ENCODE peak calls at places on chromosomes 12 and 14, in four cellular contexts. V is HepG2, E is A549, B is tibial nerve. Q is an unnamed sample.

GRCh38 chr12:113136128-113136989 is 798 bp upstream of the RASAL1 start:
- DNase-seq in E (no peak), V (no peak), B (no peak), Q (no peak)

GRCh38 chr14:53539489-53540126 is 386.5 kb upstream of the DDHD1 start:
- DNase-seq in E (peak; percentile 53), B (peak; percentile 59), V (peak; percentile 73), Q (peak; percentile 83)

GRCh38 chr14:45181329-45181728 is 45.6 kb downstream of the FANCM start:
- DNase-seq in V (no peak), B (no peak), E (no peak), Q (peak; percentile 6)

GRCh38 chr14:88929656-88930436 is 105.4 kb downstream of the TTC8 start:
- DNase-seq in B (no peak), V (peak; percentile 3), E (no peak), Q (no peak)

GRCh38 chr12:6507102-6507998 is 13.4 kb downstream of the NCAPD2 start:
- DNase-seq in B (no peak), E (no peak), V (no peak), Q (peak; percentile 42)

GRCh38 chr12:57619434-57620244 is 8.4 kb downstream of the ARHGEF25 start:
- DNase-seq in E (no peak), V (no peak), B (no peak), Q (no peak)

GRCh38 chr12:96487214-96487613 is 2.2 kb upstream of the CFAP54 start:
- DNase-seq in B (no peak), V (no peak), E (peak; percentile 55), Q (peak; percentile 88)

GRCh38 chr12:52182898-52183543 is 8.8 kb downstream of the KRT80 start:
- DNase-seq in B (no peak), V (no peak), E (no peak), Q (peak; percentile 59)

GRCh38 chr14:104268725-104269436 is 130.5 kb downstream of the KIF26A start:
- DNase-seq in E (no peak), V (no peak), B (no peak), Q (no peak)

GRCh38 chr14:56339855-56340701 is 221.9 kb downstream of the PELI2 start:
- DNase-seq in V (peak; percentile 41), B (peak; percentile 77), E (peak; percentile 60), Q (peak; percentile 98)

GRCh38 chr12:47825239-47825639 is 5.5 kb upstream of the HDAC7 start:
- DNase-seq in V (no peak), E (peak; percentile 21), B (no peak), Q (no peak)

GRCh38 chr14:22200977-22201605 is 387.9 kb downstream of the DAD1 start:
- DNase-seq in V (peak; percentile 71), B (no peak), E (peak; percentile 16), Q (peak; percentile 82)

GRCh38 chr12:18907793-18908580 is 170.1 kb downstream of the CAPZA3 start:
- DNase-seq in E (no peak), V (no peak), B (no peak), Q (no peak)

GRCh38 chr14:101880016-101880297 is 84.4 kb upstream of the DYNC1H1 start:
- DNase-seq in V (no peak), B (no peak), E (no peak), Q (no peak)

GRCh38 chr12:130428116-130428515 is 90.4 kb downstream of the PIWIL1 start:
- DNase-seq in V (no peak), B (no peak), E (no peak), Q (no peak)

GRCh38 chr12:31310488-31310887 is 15.5 kb downstream of the SINHCAF start:
- DNase-seq in E (no peak), B (no peak), V (no peak), Q (no peak)

GRCh38 chr12:53219956-53220856 is 11.8 kb downstream of the RARG start:
- DNase-seq in E (peak; percentile 79), V (peak; percentile 38), B (peak; percentile 42), Q (peak; percentile 78)

GRCh38 chr14:58628381-58628780 is 9.4 kb upstream of the DACT1 start:
- DNase-seq in V (no peak), E (no peak), B (no peak), Q (peak; percentile 29)

GRCh38 chr12:20807192-20808080 is 3.1 kb upstream of the SLCO1B3 start:
- DNase-seq in E (no peak), B (no peak), V (no peak), Q (no peak)

GRCh38 chr12:21771311-21771710 is 3.2 kb downstream of the KCNJ8 start:
- DNase-seq in B (no peak), E (no peak), V (no peak), Q (peak; percentile 74)

GRCh38 chr14:94056579-94057308 is 24.3 kb downstream of the DDX24 start:
- DNase-seq in V (no peak), B (no peak), E (no peak), Q (no peak)

GRCh38 chr12:21940972-21941521 is at the start of gene ABCC9:
- DNase-seq in B (peak; percentile 17), E (no peak), V (no peak), Q (peak; percentile 33)

GRCh38 chr14:77037886-77038511 is 9.5 kb upstream of the IRF2BPL start:
- DNase-seq in V (no peak), B (no peak), E (no peak), Q (no peak)

GRCh38 chr12:76922821-76923315 is 44.0 kb upstream of the CSRP2 start:
- DNase-seq in B (no peak), E (no peak), V (no peak), Q (peak; percentile 47)

GRCh38 chr14:79415726-79416125 is 795.6 kb downstream of the DIO2 start:
- DNase-seq in E (no peak), V (no peak), B (no peak), Q (peak; percentile 65)

GRCh38 chr14:99133563-99134332 is 138.2 kb downstream of the BCL11B start:
- DNase-seq in V (no peak), E (no peak), B (no peak), Q (no peak)

GRCh38 chr14:66638688-66639087 is 130.7 kb downstream of the GPHN start:
- DNase-seq in V (no peak), B (no peak), E (no peak), Q (peak; percentile 50)

GRCh38 chr14:50320279-50320678 is 8.2 kb downstream of the DMAC2L start:
- DNase-seq in B (no peak), V (no peak), E (no peak), Q (peak; percentile 82)

DNA sequence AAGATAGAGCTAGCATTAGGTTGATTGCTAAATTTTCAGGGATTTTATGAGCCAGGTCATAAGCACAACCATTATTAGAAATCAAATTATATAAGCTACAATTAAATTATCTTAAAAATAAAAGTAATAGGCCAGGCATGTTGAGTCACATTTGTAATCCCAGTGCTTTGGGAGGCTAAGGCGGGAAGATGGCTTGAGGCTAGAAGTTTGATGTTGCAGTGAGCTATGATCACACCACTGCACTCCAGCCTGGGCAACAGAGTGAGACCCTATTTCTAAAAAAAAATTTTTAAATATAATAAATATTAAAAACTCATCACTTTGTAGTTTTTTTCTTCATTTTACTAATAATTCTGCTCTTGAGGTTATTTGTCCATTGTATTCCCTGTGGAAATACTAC is 1.9 kb upstream of the LIMA1 start:
- DNase-seq in E (no peak), V (no peak), B (no peak), Q (no peak)
- TF ChIP-seq POLR2A in E (no peak), V (no peak), B (no peak), Q (no peak)

DNA sequence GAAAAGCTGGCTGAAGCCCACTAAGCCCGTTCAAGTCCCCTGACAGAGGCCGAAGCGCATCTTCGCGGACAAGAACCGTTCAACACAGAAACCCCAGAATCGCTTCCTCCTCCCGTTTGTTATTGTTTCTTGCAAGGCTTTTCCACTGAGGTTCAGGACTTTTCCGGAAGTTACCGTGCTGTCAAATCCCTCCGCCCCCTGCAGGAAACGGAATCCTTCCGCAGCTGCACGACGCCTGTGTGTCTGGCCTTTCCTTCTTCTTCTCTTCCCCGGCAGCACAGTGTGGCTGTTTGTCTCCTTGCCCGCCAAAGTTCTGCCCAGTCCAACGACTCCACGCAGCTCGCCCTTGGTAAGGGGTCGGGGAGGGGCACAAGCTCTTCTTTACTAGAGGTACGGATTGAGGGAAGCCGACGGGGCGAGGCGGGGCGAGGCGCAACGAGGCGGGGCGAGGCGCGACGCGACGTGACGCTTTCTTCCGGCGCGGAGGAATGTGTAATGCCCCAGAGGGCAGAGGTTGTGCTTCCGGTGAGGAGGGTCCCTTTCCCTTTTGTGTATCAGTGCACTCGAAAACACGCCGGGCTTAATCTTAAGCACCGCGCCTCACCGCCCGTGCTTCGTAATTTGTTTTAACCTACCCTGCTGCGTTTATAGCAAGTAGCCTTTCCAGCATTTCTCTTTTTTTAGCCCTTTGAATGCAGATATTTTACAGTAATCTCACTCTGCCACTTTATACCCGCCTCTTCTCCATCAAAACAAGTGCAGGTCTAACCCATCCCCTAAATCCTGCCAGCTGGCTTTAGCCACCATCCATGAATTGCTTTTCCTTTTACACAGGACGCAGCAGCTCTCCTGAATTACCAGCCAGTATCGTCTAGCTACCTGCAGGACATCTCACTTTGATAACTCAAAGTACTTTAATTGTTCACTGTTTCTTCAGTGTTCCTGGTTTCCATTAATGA is at the start of gene KDM5A:
- DNase-seq in E (peak; percentile 92), B (peak; percentile 63), V (peak; percentile 86), Q (peak; percentile 94)
- TF ChIP-seq POLR2A in E (peak; percentile 52), B (no peak), V (peak; percentile 76), Q (peak; percentile 88)

DNA sequence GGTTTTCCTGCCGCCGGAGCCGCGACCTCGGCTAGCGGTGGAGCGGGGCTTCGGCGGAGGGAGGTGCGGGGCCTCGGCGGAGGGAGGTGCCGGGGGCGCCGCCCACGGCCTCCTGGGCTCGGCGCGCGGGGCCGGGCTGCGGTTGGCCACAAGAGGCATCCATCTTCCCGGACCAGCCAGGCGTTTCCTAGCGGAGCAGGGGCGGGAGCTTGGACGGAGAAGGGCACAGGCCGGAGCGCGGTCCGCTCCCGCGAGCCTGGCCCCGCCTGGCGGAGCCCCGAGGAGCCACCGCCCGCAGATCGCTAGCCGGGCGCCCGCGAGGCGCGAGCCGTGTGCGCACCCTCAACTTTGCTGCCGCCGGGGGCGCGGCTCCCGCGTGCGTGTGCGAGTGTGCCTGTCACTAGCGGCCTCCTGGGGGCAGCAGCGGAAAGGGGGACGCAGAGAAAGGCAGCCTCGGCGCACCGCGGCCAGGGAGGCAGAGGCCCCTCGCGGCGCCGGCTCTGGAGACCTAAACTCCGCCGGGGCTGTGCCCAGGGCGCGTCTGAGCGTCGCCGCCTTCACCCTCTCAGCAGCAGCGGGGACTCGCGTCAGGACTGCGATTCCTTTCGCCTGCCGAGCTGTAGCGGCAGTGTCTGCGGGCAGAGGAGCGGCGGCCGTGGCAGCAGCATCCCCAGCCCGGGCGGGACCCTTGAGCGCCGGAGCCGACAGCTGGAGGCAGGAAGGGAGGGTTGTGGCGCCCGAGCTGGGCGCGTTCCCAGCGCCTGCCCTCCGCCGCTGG is 698 bp upstream of the SRGAP1 start:
- DNase-seq in E (peak; percentile 92), V (peak; percentile 87), B (peak; percentile 81), Q (peak; percentile 96)
- TF ChIP-seq POLR2A in E (peak; percentile 48), V (no peak), B (peak; percentile 28), Q (no peak)

DNA sequence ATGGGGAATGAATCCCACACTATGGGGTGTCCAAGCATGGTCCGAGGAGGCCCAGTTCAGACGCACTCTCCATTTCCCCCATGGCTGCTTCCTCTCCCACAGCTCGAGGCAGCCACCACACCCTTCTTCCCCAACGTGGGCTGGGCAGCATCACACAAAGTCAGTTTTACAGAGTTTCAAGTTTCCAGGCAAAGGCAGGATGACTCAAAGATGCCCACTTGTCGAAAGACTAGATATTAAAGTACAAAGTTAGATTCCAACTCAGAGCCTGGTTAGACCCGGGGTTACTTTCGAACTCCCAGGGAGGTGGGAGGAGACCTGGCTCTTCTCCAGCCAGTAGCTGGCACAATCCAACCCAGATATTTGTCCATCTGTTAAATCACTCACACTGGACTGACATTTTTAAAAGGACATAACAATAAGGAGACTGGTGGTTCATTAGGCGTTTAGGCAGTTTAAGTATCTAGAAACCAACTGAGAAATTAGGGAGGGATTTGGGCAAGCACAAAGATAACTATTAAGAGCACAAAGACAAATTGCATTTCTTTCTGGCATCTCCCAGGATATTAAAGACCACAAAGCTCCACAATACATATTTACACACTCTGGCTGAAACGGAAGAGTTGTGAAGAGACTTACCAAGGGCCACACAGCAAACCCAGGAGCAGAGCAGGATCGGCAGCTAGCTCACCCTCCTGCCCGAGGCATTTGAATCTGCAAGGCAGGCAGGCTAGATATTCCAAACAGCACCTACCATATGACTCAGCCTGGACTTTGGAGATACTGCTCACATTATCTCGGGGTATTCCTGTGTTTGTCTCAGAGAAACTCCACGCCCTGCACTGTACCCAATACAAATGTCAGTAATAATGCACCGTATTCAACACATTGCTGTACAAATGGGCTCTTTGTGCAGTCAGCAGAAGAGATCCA is 34.8 kb downstream of the TMCC3 start:
- DNase-seq in B (no peak), V (peak; percentile 35), E (peak; percentile 53), Q (peak; percentile 45)
- TF ChIP-seq POLR2A in B (no peak), V (no peak), E (no peak), Q (no peak)